ENCODE peak calls at places on chromosomes 16 and 17, in five cellular contexts. H is HAP-1; B is CD4-positive, CD25-positive, alpha-beta regulatory T cell; Y is pancreas; O is foreskin keratinocyte. M is an unnamed sample.

GRCh38 chr17:50043290-50044148 is 12.4 kb upstream of the ITGA3 start:
- DNase-seq in O (no peak), B (no peak), Y (peak; percentile 81), H (no peak), M (no peak)

GRCh38 chr17:7590743-7591142 is 849 bp upstream of the SOX15 start:
- DNase-seq in Y (no peak), B (no peak), O (no peak), H (no peak), M (no peak)

GRCh38 chr16:59192551-59193199 is 458.6 kb upstream of the GOT2 start:
- DNase-seq in Y (no peak), B (peak; percentile 3), H (peak; percentile 81), O (no peak), M (no peak)

GRCh38 chr17:76353004-76353598 is 615 bp downstream of the PRPSAP1 start:
- DNase-seq in Y (peak; percentile 71), B (no peak), O (no peak), H (peak; percentile 30), M (no peak)

GRCh38 chr16:88769617-88770458 is 15.2 kb downstream of the PIEZO1 start:
- DNase-seq in Y (no peak), H (peak; percentile 65), O (no peak), B (peak; percentile 68), M (no peak)

GRCh38 chr17:1298616-1299015 is 19.2 kb downstream of the TRARG1 start:
- DNase-seq in H (peak; percentile 39), O (no peak), Y (no peak), B (peak; percentile 23), M (peak; percentile 42)

GRCh38 chr16:79008869-79009179 is 591.7 kb downstream of the MAF start:
- DNase-seq in H (no peak), O (peak; percentile 79), B (no peak), Y (no peak), M (no peak)

GRCh38 chr17:40062347-40063033 is at the start of gene THRA:
- DNase-seq in Y (peak; percentile 88), H (peak; percentile 74), B (peak; percentile 67), O (no peak), M (peak; percentile 44)

GRCh38 chr16:5073279-5073629 is 1.6 kb downstream of the ALG1 start:
- DNase-seq in Y (no peak), H (no peak), O (no peak), B (no peak), M (no peak)
- H3K27me3 ChIP-seq in Y (no peaks in the 10 kb centered on the region), H (no peaks in the 10 kb centered on the region), O (no peaks in the 10 kb centered on the region), B (no peaks in the 10 kb centered on the region), M (no peaks in the 10 kb centered on the region)

GRCh38 chr16:72198021-72198420 is 26.1 kb upstream of the PMFBP1 start:
- DNase-seq in O (no peak), B (no peak), Y (no peak), H (peak; percentile 61), M (no peak)

GRCh38 chr16:72198641-72199250 is 26.8 kb upstream of the PMFBP1 start:
- DNase-seq in B (no peak), O (no peak), H (no peak), Y (no peak), M (no peak)

GRCh38 chr16:72201387-72201786 is 29.4 kb upstream of the PMFBP1 start:
- DNase-seq in B (no peak), H (no peak), Y (no peak), O (no peak), M (no peak)

GRCh38 chr16:72202014-72202413 is 30.1 kb upstream of the PMFBP1 start:
- DNase-seq in B (no peak), H (no peak), O (peak; percentile 91), Y (no peak), M (no peak)

DNA sequence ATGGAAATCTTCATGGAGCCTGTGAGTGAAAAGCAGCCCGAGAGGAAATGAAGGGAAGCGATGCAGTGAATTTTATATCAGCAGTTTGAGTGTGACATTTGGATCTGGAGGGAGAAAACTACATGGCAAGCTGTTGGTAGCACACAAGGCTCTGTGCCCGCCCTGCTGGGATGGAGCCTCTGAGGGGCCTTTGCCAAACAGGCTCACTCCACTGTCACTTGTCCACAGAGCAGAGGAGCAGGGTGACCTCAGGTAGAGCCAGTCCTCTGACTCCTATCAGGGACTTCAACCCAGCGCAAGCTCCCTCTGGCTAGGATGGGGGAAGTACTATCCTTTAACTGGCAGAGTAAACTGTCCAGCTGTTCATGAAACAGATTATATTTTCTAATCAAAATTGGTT is 28.0 kb upstream of the PMFBP1 start:
- DNase-seq in O (no peak), B (no peak), Y (no peak), H (no peak), M (no peak)
- H3K27me3 ChIP-seq in O (no peaks in the 10 kb centered on the region), B (no peaks in the 10 kb centered on the region), Y (no peaks in the 10 kb centered on the region), H (no peaks in the 10 kb centered on the region), M (no peaks in the 10 kb centered on the region)

GRCh38 chr17:48299760-48300159 is 130.3 kb downstream of the SKAP1 start:
- DNase-seq in B (no peak), O (no peak), Y (no peak), H (no peak), M (no peak)
- H3K27me3 ChIP-seq in B (no peaks in the 10 kb centered on the region), O (peaks cover 100% of the 10 kb centered on the region), Y (no peaks in the 10 kb centered on the region), H (peaks cover 66% of the 10 kb centered on the region), M (no peaks in the 10 kb centered on the region)

GRCh38 chr16:66889622-66890021 is 9.3 kb downstream of the PDP2 start:
- DNase-seq in Y (no peak), B (no peak), H (no peak), O (no peak), M (no peak)
- H3K27me3 ChIP-seq in Y (no peaks in the 10 kb centered on the region), B (no peaks in the 10 kb centered on the region), H (no peaks in the 10 kb centered on the region), O (no peaks in the 10 kb centered on the region), M (no peaks in the 10 kb centered on the region)

GRCh38 chr16:86381491-86381890 is 128.8 kb upstream of the FOXF1 start:
- DNase-seq in B (no peak), Y (no peak), H (no peak), O (no peak), M (no peak)

GRCh38 chr16:86378128-86378527 is 132.2 kb upstream of the FOXF1 start:
- DNase-seq in B (no peak), Y (no peak), H (no peak), O (no peak), M (no peak)

GRCh38 chr16:86378831-86379504 is 131.4 kb upstream of the FOXF1 start:
- DNase-seq in O (no peak), H (no peak), Y (no peak), B (no peak), M (no peak)

GRCh38 chr16:86379505-86379846 is 130.9 kb upstream of the FOXF1 start:
- DNase-seq in H (no peak), O (no peak), B (no peak), Y (no peak), M (no peak)

GRCh38 chr16:86380045-86380444 is 130.3 kb upstream of the FOXF1 start:
- DNase-seq in Y (no peak), B (no peak), O (no peak), H (no peak), M (no peak)
- H3K27me3 ChIP-seq in Y (no peaks in the 10 kb centered on the region), B (no peaks in the 10 kb centered on the region), O (no peaks in the 10 kb centered on the region), H (no peaks in the 10 kb centered on the region), M (no peaks in the 10 kb centered on the region)

M was measured in CD4-positive, alpha-beta T cell.